ENCODE peak calls at places on chromosomes 5 and 9, in four cellular contexts. One of them, this sample, is unnamed.

GRCh38 chr5:101278011-101278687 is 375.1 kb upstream of the ST8SIA4 start:
- DNase-seq in hepatocyte: peak
- DNase-seq in OCI-LY7: no peak
- DNase-seq in mammary epithelial cell: peak
- DNase-seq in this sample: no peak

GRCh38 chr5:63401434-63402046 is 560.7 kb downstream of the HTR1A start:
- DNase-seq in hepatocyte: peak
- DNase-seq in OCI-LY7: peak
- DNase-seq in mammary epithelial cell: peak
- DNase-seq in this sample: peak

GRCh38 chr9:89398651-89399050 is 80.4 kb downstream of the SECISBP2 start:
- DNase-seq in hepatocyte: no peak
- DNase-seq in OCI-LY7: no peak
- DNase-seq in mammary epithelial cell: no peak
- DNase-seq in this sample: no peak

GRCh38 chr5:25345240-25345771 is 700.5 kb upstream of the CDH10 start:
- DNase-seq in hepatocyte: no peak
- DNase-seq in OCI-LY7: no peak
- DNase-seq in mammary epithelial cell: no peak
- DNase-seq in this sample: no peak

GRCh38 chr5:40915341-40915926 is 6.1 kb downstream of the C7 start:
- DNase-seq in hepatocyte: no peak
- DNase-seq in OCI-LY7: no peak
- DNase-seq in mammary epithelial cell: no peak
- DNase-seq in this sample: no peak

GRCh38 chr5:93461751-93462150 is 119.3 kb downstream of the NR2F1-AS1 start:
- DNase-seq in hepatocyte: no peak
- DNase-seq in OCI-LY7: no peak
- DNase-seq in mammary epithelial cell: peak
- DNase-seq in this sample: no peak

GRCh38 chr5:163565931-163566608 is 60.7 kb downstream of the MAT2B start:
- DNase-seq in hepatocyte: peak
- DNase-seq in OCI-LY7: no peak
- DNase-seq in mammary epithelial cell: peak
- DNase-seq in this sample: peak

GRCh38 chr5:173315495-173316352 is 12.5 kb downstream of the STC2 start:
- DNase-seq in hepatocyte: peak
- DNase-seq in OCI-LY7: no peak
- DNase-seq in mammary epithelial cell: no peak
- DNase-seq in this sample: peak

GRCh38 chr5:149452007-149452664 is 73.0 kb upstream of the IL17B start:
- DNase-seq in hepatocyte: peak
- DNase-seq in OCI-LY7: peak
- DNase-seq in mammary epithelial cell: no peak
- DNase-seq in this sample: no peak

GRCh38 chr5:5522336-5522735 is 99.9 kb downstream of the ICE1 start:
- DNase-seq in hepatocyte: no peak
- DNase-seq in OCI-LY7: no peak
- DNase-seq in mammary epithelial cell: no peak
- DNase-seq in this sample: no peak

GRCh38 chr5:101942321-101942882 is 353.7 kb downstream of the SLCO4C1 start:
- DNase-seq in hepatocyte: peak
- DNase-seq in OCI-LY7: peak
- DNase-seq in mammary epithelial cell: peak
- DNase-seq in this sample: peak

GRCh38 chr5:80453372-80453771 is 34.5 kb upstream of the FAM151B start:
- DNase-seq in hepatocyte: no peak
- DNase-seq in OCI-LY7: no peak
- DNase-seq in mammary epithelial cell: no peak
- DNase-seq in this sample: no peak

GRCh38 chr5:95723632-95724369 is 7.3 kb upstream of the RHOBTB3 start:
- DNase-seq in hepatocyte: no peak
- DNase-seq in OCI-LY7: no peak
- DNase-seq in mammary epithelial cell: no peak
- DNase-seq in this sample: no peak

GRCh38 chr5:174010365-174010764 is 21.4 kb downstream of the C5orf47 start:
- DNase-seq in hepatocyte: no peak
- DNase-seq in OCI-LY7: no peak
- DNase-seq in mammary epithelial cell: no peak
- DNase-seq in this sample: no peak

GRCh38 chr5:4905674-4906528 is 234.2 kb upstream of the ADAMTS16 start:
- DNase-seq in hepatocyte: no peak
- DNase-seq in OCI-LY7: no peak
- DNase-seq in mammary epithelial cell: no peak
- DNase-seq in this sample: no peak

GRCh38 chr9:79928661-79929060 is 356.9 kb downstream of the TLE4 start:
- DNase-seq in hepatocyte: no peak
- DNase-seq in OCI-LY7: no peak
- DNase-seq in mammary epithelial cell: no peak
- DNase-seq in this sample: no peak

GRCh38 chr9:36665921-36666429 is 93.3 kb downstream of the MELK start:
- DNase-seq in hepatocyte: no peak
- DNase-seq in OCI-LY7: peak
- DNase-seq in mammary epithelial cell: no peak
- DNase-seq in this sample: peak

GRCh38 chr5:95910521-95910920 is 51.1 kb downstream of the ELL2 start:
- DNase-seq in hepatocyte: no peak
- DNase-seq in OCI-LY7: no peak
- DNase-seq in mammary epithelial cell: no peak
- DNase-seq in this sample: no peak

GRCh38 chr5:143279698-143280097 is 123.8 kb downstream of the NR3C1 start:
- DNase-seq in hepatocyte: no peak
- DNase-seq in OCI-LY7: no peak
- DNase-seq in mammary epithelial cell: no peak
- DNase-seq in this sample: no peak

GRCh38 chr9:84002344-84002743 is 21.7 kb downstream of the RMI1 start:
- DNase-seq in hepatocyte: no peak
- DNase-seq in OCI-LY7: no peak
- DNase-seq in mammary epithelial cell: no peak
- DNase-seq in this sample: peak

GRCh38 chr5:129905467-129906176 is 1.4 kb downstream of the CHSY3 start:
- DNase-seq in hepatocyte: peak
- DNase-seq in OCI-LY7: no peak
- DNase-seq in mammary epithelial cell: peak
- DNase-seq in this sample: no peak

GRCh38 chr9:76181020-76181641 is 213.1 kb downstream of the RFK start:
- DNase-seq in hepatocyte: peak
- DNase-seq in OCI-LY7: no peak
- DNase-seq in mammary epithelial cell: peak
- DNase-seq in this sample: peak

GRCh38 chr9:87499455-87500015 is 1.9 kb downstream of the DAPK1 start:
- DNase-seq in hepatocyte: no peak
- DNase-seq in OCI-LY7: no peak
- DNase-seq in mammary epithelial cell: no peak
- DNase-seq in this sample: peak

GRCh38 chr9:91943876-91944470 is 6.1 kb downstream of the ROR2 start:
- DNase-seq in hepatocyte: no peak
- DNase-seq in OCI-LY7: no peak
- DNase-seq in mammary epithelial cell: peak
- DNase-seq in this sample: no peak

GRCh38 chr9:35689601-35690446 is at the start of gene TPM2:
- DNase-seq in hepatocyte: peak
- DNase-seq in OCI-LY7: no peak
- DNase-seq in mammary epithelial cell: peak
- DNase-seq in this sample: no peak

GRCh38 chr9:35548571-35548970 is 56.5 kb upstream of the TESK1 start:
- DNase-seq in hepatocyte: no peak
- DNase-seq in OCI-LY7: no peak
- DNase-seq in mammary epithelial cell: peak
- DNase-seq in this sample: no peak

GRCh38 chr9:107214915-107215314 is 68.2 kb upstream of the RAD23B start:
- DNase-seq in hepatocyte: no peak
- DNase-seq in OCI-LY7: no peak
- DNase-seq in mammary epithelial cell: no peak
- DNase-seq in this sample: no peak

GRCh38 chr5:150000990-150001659 is 586 bp downstream of the HMGXB3 start:
- DNase-seq in hepatocyte: peak
- DNase-seq in OCI-LY7: peak
- DNase-seq in mammary epithelial cell: peak
- DNase-seq in this sample: peak

GRCh38 chr5:36285837-36286615 is 15.7 kb downstream of the RANBP3L start:
- DNase-seq in hepatocyte: no peak
- DNase-seq in OCI-LY7: no peak
- DNase-seq in mammary epithelial cell: no peak
- DNase-seq in this sample: no peak

GRCh38 chr5:150211156-150212030 is 21.5 kb downstream of the SLC6A7 start:
- DNase-seq in hepatocyte: peak
- DNase-seq in OCI-LY7: no peak
- DNase-seq in mammary epithelial cell: no peak
- DNase-seq in this sample: no peak

GRCh38 chr9:96100385-96100978 is 201.5 kb downstream of the HSD17B3 start:
- DNase-seq in hepatocyte: peak
- DNase-seq in OCI-LY7: no peak
- DNase-seq in mammary epithelial cell: no peak
- DNase-seq in this sample: no peak

GRCh38 chr5:24222866-24223265 is 421.9 kb downstream of the CDH10 start:
- DNase-seq in hepatocyte: no peak
- DNase-seq in OCI-LY7: no peak
- DNase-seq in mammary epithelial cell: peak
- DNase-seq in this sample: no peak

GRCh38 chr9:592225-592624 is 249.3 kb upstream of the DMRT1 start:
- DNase-seq in hepatocyte: peak
- DNase-seq in OCI-LY7: no peak
- DNase-seq in mammary epithelial cell: peak
- DNase-seq in this sample: no peak

GRCh38 chr5:142720561-142721275 is 34.8 kb upstream of the FGF1 start:
- DNase-seq in hepatocyte: peak
- DNase-seq in OCI-LY7: no peak
- DNase-seq in mammary epithelial cell: peak
- DNase-seq in this sample: peak

GRCh38 chr5:72499090-72499489 is 8.1 kb downstream of the ZNF366 start:
- DNase-seq in hepatocyte: no peak
- DNase-seq in OCI-LY7: no peak
- DNase-seq in mammary epithelial cell: no peak
- DNase-seq in this sample: no peak

GRCh38 chr5:72501475-72501874 is 5.7 kb downstream of the ZNF366 start:
- DNase-seq in hepatocyte: no peak
- DNase-seq in OCI-LY7: no peak
- DNase-seq in mammary epithelial cell: no peak
- DNase-seq in this sample: no peak

GRCh38 chr5:72498284-72498683 is 8.9 kb downstream of the ZNF366 start:
- DNase-seq in hepatocyte: no peak
- DNase-seq in OCI-LY7: no peak
- DNase-seq in mammary epithelial cell: peak
- DNase-seq in this sample: no peak

GRCh38 chr5:72497823-72498222 is 9.4 kb downstream of the ZNF366 start:
- DNase-seq in hepatocyte: no peak
- DNase-seq in OCI-LY7: no peak
- DNase-seq in mammary epithelial cell: no peak
- DNase-seq in this sample: no peak

GRCh38 chr5:72499730-72500129 is 7.5 kb downstream of the ZNF366 start:
- DNase-seq in hepatocyte: no peak
- DNase-seq in OCI-LY7: no peak
- DNase-seq in mammary epithelial cell: no peak
- DNase-seq in this sample: no peak
- H2AFZ ChIP-seq in hepatocyte: no peak
- H2AFZ ChIP-seq in OCI-LY7: no peak
- H2AFZ ChIP-seq in mammary epithelial cell: no peak
- H2AFZ ChIP-seq in this sample: no peak

DNA sequence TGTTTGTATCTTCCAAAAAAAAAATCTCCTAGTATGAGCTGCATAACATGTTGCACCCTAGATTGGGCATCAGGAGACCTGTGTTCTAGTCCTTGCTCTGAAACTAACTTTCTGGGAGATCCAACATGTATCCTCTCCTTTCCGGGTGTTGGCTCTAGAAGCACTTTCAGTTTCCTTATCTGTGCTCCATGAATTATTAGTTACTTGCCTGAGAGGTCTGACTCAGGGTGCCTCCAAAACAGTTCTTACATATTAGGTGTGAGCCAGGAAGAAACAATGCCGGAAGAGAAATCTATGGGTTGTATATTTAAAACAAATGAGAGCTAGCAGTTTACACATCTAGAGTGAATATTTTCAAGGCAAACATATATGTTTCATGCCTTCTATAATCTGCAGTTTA is 36.7 kb upstream of the SLC36A2 start:
- DNase-seq in hepatocyte: no peak
- DNase-seq in OCI-LY7: no peak
- DNase-seq in mammary epithelial cell: peak
- DNase-seq in this sample: no peak
- H2AFZ ChIP-seq in hepatocyte: no peak
- H2AFZ ChIP-seq in OCI-LY7: no peak
- H2AFZ ChIP-seq in mammary epithelial cell: peak
- H2AFZ ChIP-seq in this sample: no peak

DNA sequence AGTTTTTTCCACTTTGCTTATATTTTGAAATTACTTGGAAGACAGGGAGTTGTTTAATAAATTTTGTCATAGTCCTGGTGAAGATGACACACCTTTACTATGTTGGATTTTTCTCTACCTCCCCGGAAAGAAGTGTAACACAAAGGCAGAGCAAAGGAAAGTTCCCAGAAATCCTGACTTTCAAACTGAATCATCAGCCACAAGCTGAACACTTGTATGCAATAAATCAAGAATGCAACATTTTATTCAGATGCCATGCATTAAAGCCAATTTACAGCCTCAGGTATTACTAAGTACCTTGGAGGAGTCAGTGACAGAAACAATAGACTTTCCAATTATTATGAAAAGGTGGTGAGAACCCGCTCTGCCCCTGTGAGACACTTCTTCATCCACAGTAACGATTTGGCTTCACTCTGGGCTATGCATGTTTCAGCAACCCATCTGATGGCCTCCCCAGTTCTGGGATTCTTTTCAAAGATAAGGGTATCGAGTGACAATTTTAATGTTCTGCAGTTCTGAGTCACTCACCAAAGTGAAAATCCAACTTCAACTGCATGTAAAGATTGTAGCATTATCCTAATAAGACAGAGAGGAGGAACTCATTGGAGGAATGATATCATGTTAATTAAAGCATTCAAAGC is 1078.1 kb upstream of the SEMA6A start:
- DNase-seq in hepatocyte: no peak
- DNase-seq in OCI-LY7: no peak
- DNase-seq in mammary epithelial cell: no peak
- DNase-seq in this sample: no peak
- H2AFZ ChIP-seq in hepatocyte: no peak
- H2AFZ ChIP-seq in OCI-LY7: no peak
- H2AFZ ChIP-seq in mammary epithelial cell: no peak
- H2AFZ ChIP-seq in this sample: no peak

GRCh38 chr9:135087489-135087791 is at the start of gene OLFM1:
- DNase-seq in hepatocyte: peak
- DNase-seq in OCI-LY7: no peak
- DNase-seq in mammary epithelial cell: peak
- DNase-seq in this sample: no peak
- H2AFZ ChIP-seq in hepatocyte: no peak
- H2AFZ ChIP-seq in OCI-LY7: no peak
- H2AFZ ChIP-seq in mammary epithelial cell: no peak
- H2AFZ ChIP-seq in this sample: no peak

This sample was measured in MM.1S.